ENCODE peak calls at places on chromosomes 2 and 18, in six cellular contexts. I is IMR-90, S is K562, K is HCT116, Y is HepG2, E is GM12878. Z is an unnamed sample.

GRCh38 chr18:37253424-37254255 is 312.0 kb downstream of the CELF4 start:
- DNase-seq in S (peak), E (no peak), I (no peak), Y (no peak), K (no peak), Z (no peak)

GRCh38 chr18:76571689-76572088 is 76.6 kb upstream of the ZNF516 start:
- DNase-seq in Y (no peak), K (no peak), I (no peak), S (no peak), E (no peak), Z (no peak)

GRCh38 chr2:25251461-25252273 is 83.3 kb upstream of the POMC start:
- DNase-seq in I (peak), S (peak), E (no peak), Y (peak), K (no peak), Z (peak)

GRCh38 chr18:70190529-70190928 is 15.0 kb downstream of the RTTN start:
- DNase-seq in S (no peak), I (peak), E (no peak), Y (no peak), K (no peak), Z (no peak)

GRCh38 chr2:38076710-38077430 is 919 bp upstream of the CYP1B1 start:
- DNase-seq in K (peak), E (no peak), I (peak), Y (no peak), S (no peak), Z (peak)

GRCh38 chr18:43876286-43877082 is 599.2 kb upstream of the SYT4 start:
- DNase-seq in K (no peak), I (no peak), S (no peak), E (no peak), Y (no peak), Z (no peak)

GRCh38 chr2:173547493-173547892 is 192.8 kb downstream of the CDCA7 start:
- DNase-seq in E (no peak), K (no peak), I (no peak), Y (no peak), S (no peak), Z (no peak)

GRCh38 chr2:232981356-232981755 is 31.7 kb downstream of the NGEF start:
- DNase-seq in E (no peak), K (no peak), Y (no peak), I (no peak), S (no peak), Z (no peak)

GRCh38 chr2:85179541-85179940 is 46.3 kb downstream of the TCF7L1 start:
- DNase-seq in Y (no peak), I (no peak), K (no peak), S (no peak), E (no peak), Z (no peak)

GRCh38 chr2:17646096-17646554 is 105.6 kb downstream of the VSNL1 start:
- DNase-seq in Y (peak), K (peak), I (peak), E (peak), S (peak), Z (peak)

GRCh38 chr2:51953931-51954330 is 922.0 kb upstream of the NRXN1 start:
- DNase-seq in E (no peak), Y (no peak), S (no peak), I (peak), K (no peak), Z (no peak)

GRCh38 chr2:45938649-45939511 is 287.4 kb downstream of the PRKCE start:
- DNase-seq in K (peak), S (no peak), E (no peak), Y (peak), I (peak), Z (peak)

GRCh38 chr18:56869189-56869777 is 218.1 kb downstream of the WDR7 start:
- DNase-seq in I (peak), E (peak), S (peak), K (peak), Y (peak), Z (peak)

GRCh38 chr2:227471924-227472264 is at the start of gene AGFG1:
- DNase-seq in Y (peak), I (peak), S (peak), K (peak), E (no peak), Z (peak)

GRCh38 chr2:70941701-70942100 is 6.0 kb downstream of the ATP6V1B1 start:
- DNase-seq in I (no peak), S (no peak), Y (no peak), K (no peak), E (no peak), Z (no peak)

GRCh38 chr2:58494059-58494458 is 252.9 kb upstream of the FANCL start:
- DNase-seq in E (no peak), K (no peak), Y (no peak), I (no peak), S (no peak), Z (no peak)

GRCh38 chr2:212959469-212960117 is 191.8 kb downstream of the IKZF2 start:
- DNase-seq in K (no peak), S (no peak), I (no peak), Y (no peak), E (no peak), Z (no peak)

GRCh38 chr2:72527424-72527823 is 298.4 kb downstream of the EXOC6B start:
- DNase-seq in K (no peak), E (no peak), S (no peak), I (no peak), Y (no peak), Z (no peak)

GRCh38 chr2:66929632-66930385 is 467.3 kb upstream of the ETAA1 start:
- DNase-seq in K (no peak), S (no peak), Y (no peak), I (peak), E (no peak), Z (no peak)

GRCh38 chr2:223537669-223538601 is 64.2 kb downstream of the SCG2 start:
- DNase-seq in S (no peak), K (no peak), I (peak), E (no peak), Y (peak), Z (no peak)

GRCh38 chr2:146870691-146871090 is 974.1 kb upstream of the ACVR2A start:
- DNase-seq in S (no peak), K (no peak), Y (no peak), E (no peak), I (no peak), Z (no peak)

GRCh38 chr2:168935810-168936581 is 34.9 kb downstream of the G6PC2 start:
- DNase-seq in Y (no peak), I (peak), E (no peak), S (peak), K (no peak), Z (no peak)

GRCh38 chr2:236599059-236599458 is 29.4 kb downstream of the ACKR3 start:
- DNase-seq in I (no peak), K (no peak), Y (no peak), E (no peak), S (no peak), Z (no peak)

GRCh38 chr2:223513771-223514455 is 88.2 kb downstream of the SCG2 start:
- DNase-seq in Y (no peak), I (peak), E (no peak), S (no peak), K (no peak), Z (peak)

GRCh38 chr2:162688403-162688802 is 150.2 kb downstream of the KCNH7 start:
- DNase-seq in I (no peak), Y (no peak), S (no peak), K (no peak), E (no peak), Z (no peak)

GRCh38 chr18:55268146-55268545 is 308.9 kb upstream of the CCDC68 start:
- DNase-seq in E (peak), K (no peak), I (no peak), Y (no peak), S (no peak), Z (no peak)

DNA sequence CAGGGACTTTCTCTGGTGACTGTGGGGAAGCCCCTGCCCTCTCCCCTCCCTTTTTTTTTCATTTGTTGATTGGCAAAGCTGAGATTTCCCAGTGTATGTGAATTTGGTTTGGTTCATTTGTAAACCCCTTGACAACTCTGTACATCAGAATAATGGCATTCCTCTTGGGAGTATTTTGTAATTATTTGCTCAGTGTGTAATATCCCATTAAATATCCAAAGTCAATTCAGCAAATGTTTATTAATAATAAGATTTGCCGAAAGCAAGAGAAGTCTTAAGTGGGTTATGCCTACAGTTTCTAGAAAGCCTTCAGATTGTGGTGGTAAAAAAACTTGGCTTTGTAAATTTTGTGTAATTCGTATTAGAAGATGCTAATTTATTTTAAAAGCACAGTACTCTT is 28.3 kb downstream of the RAB31 start:
- DNase-seq in S (no peak), Y (no peak), I (no peak), E (no peak), K (no peak), Z (no peak)
- TF ChIP-seq CEBPB in S (no peak), Y (no peak), I (no peak), E (no peak), K (no peak), Z (no peak)

GRCh38 chr2:10971131-10971854 is 59.6 kb downstream of the KCNF1 start:
- DNase-seq in K (no peak), S (no peak), I (no peak), E (no peak), Y (no peak), Z (no peak)
- TF ChIP-seq CEBPB in K (no peak), S (no peak), I (no peak), E (no peak), Y (no peak), Z (no peak)

GRCh38 chr2:96408631-96409542 is 73.3 kb downstream of the NCAPH start:
- DNase-seq in I (peak), K (no peak), E (no peak), Y (peak), S (no peak), Z (no peak)
- TF ChIP-seq CEBPB in I (no peak), K (no peak), E (no peak), Y (no peak), S (no peak), Z (no peak)

GRCh38 chr2:113227290-113227689 is 51.4 kb downstream of the PAX8 start:
- DNase-seq in K (no peak), I (no peak), S (no peak), Y (no peak), E (no peak), Z (no peak)
- TF ChIP-seq CEBPB in K (no peak), I (no peak), S (no peak), Y (no peak), E (no peak), Z (no peak)

GRCh38 chr2:49259926-49260325 is 105.6 kb upstream of the FSHR start:
- DNase-seq in E (no peak), I (no peak), S (no peak), Y (no peak), K (no peak), Z (no peak)
- TF ChIP-seq CEBPB in E (no peak), I (no peak), S (no peak), Y (no peak), K (no peak), Z (no peak)

DNA sequence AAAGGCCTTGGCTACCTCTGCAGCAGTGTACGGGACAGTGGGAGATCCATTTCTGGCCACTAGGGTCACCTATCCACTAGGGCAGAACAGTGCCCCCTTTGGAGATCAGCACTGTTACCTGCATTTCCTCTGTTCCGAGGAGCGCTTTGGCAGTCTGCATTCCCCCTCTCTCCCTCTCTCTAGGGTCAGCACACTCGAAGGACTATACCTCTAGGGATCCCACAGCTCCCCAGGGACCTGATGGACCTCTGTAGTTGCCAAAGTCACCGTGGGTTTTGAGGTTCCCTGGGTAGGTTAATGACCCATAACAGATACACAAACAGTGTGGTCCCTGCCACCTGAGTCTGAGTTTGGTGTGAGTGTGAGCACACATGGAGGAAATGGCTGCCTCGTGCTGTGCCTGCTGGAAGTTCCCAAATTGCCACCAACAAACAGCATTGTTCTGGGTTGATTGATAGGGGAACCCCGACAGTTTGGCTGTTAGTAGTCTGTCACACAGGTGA is 99.8 kb upstream of the VWC2L start:
- DNase-seq in S (no peak), E (peak), Y (peak), K (no peak), I (no peak), Z (peak)
- TF ChIP-seq CEBPB in S (no peak), E (no peak), Y (no peak), K (no peak), I (no peak), Z (no peak)

Z was measured in A549.